ENCODE peak calls at places on chromosome 7, in seven cellular contexts. P is right lobe of liver, J is transverse colon, D is GM12892, Y is heart left ventricle, O is testis, H is ovary. V is an unnamed sample.

GRCh38 chr7:126700807-126701604 is 551.7 kb downstream of the GRM8 start:
- DNase-seq in P (peak; percentile 47), J (peak; percentile 16), D (peak; percentile 22), Y (no peak), O (no peak), H (peak; percentile 29), V (peak; percentile 21)

GRCh38 chr7:76372984-76373833 is 14.4 kb upstream of the YWHAG start:
- DNase-seq in P (no peak), J (no peak), D (no peak), Y (no peak), O (peak; percentile 71), H (no peak), V (no peak)

GRCh38 chr7:90980545-90980944 is 283.7 kb upstream of the FZD1 start:
- DNase-seq in P (no peak), J (no peak), D (no peak), Y (no peak), O (no peak), H (no peak), V (no peak)

GRCh38 chr7:158613481-158613880 is 25.9 kb upstream of the PTPRN2 start:
- DNase-seq in P (no peak), J (no peak), D (peak; percentile 28), Y (no peak), O (no peak), H (no peak), V (no peak)

GRCh38 chr7:91314591-91315323 is 50.5 kb downstream of the FZD1 start:
- DNase-seq in P (no peak), J (no peak), D (no peak), Y (no peak), O (no peak), H (no peak), V (no peak)

GRCh38 chr7:150820578-150821198 is 20.1 kb downstream of the TMEM176A start:
- DNase-seq in P (no peak), J (no peak), D (no peak), Y (no peak), O (no peak), H (no peak), V (no peak)

GRCh38 chr7:51324206-51324884 is 7.7 kb upstream of the COBL start:
- DNase-seq in P (no peak), J (no peak), D (no peak), Y (no peak), O (no peak), H (no peak), V (no peak)

GRCh38 chr7:43568529-43568928 is 14.4 kb upstream of the STK17A start:
- DNase-seq in P (no peak), J (no peak), D (no peak), Y (no peak), O (no peak), H (no peak), V (no peak)

GRCh38 chr7:127824682-127825081 is 172.7 kb downstream of the SND1 start:
- DNase-seq in P (no peak), J (no peak), D (no peak), Y (no peak), O (no peak), H (no peak), V (no peak)

GRCh38 chr7:151244156-151244870 is 4.2 kb downstream of the SMARCD3 start:
- DNase-seq in P (no peak), J (peak; percentile 51), D (no peak), Y (peak; percentile 35), O (peak; percentile 68), H (peak; percentile 52), V (peak; percentile 58)

GRCh38 chr7:41867639-41868038 is 164.7 kb upstream of the INHBA start:
- DNase-seq in P (no peak), J (no peak), D (no peak), Y (no peak), O (no peak), H (no peak), V (no peak)

GRCh38 chr7:13198741-13199140 is 511.3 kb downstream of the ARL4A start:
- DNase-seq in P (no peak), J (no peak), D (no peak), Y (no peak), O (no peak), H (no peak), V (no peak)

GRCh38 chr7:27105161-27106122 is 3.0 kb upstream of the HOXA2 start:
- DNase-seq in P (no peak), J (no peak), D (no peak), Y (no peak), O (no peak), H (no peak), V (no peak)

GRCh38 chr7:97064972-97065587 is 40.4 kb upstream of the DLX5 start:
- DNase-seq in P (no peak), J (no peak), D (peak; percentile 19), Y (no peak), O (peak; percentile 34), H (no peak), V (peak; percentile 20)

GRCh38 chr7:44194069-44194468 is 4.8 kb upstream of the GCK start:
- DNase-seq in P (no peak), J (no peak), D (no peak), Y (no peak), O (no peak), H (no peak), V (no peak)

GRCh38 chr7:137772748-137773147 is 74.0 kb downstream of the DGKI start:
- DNase-seq in P (no peak), J (no peak), D (no peak), Y (no peak), O (no peak), H (no peak), V (no peak)

GRCh38 chr7:94394399-94395140 is at the start of gene COL1A2:
- DNase-seq in P (peak; percentile 39), J (peak; percentile 48), D (no peak), Y (peak; percentile 86), O (peak; percentile 89), H (peak; percentile 90), V (peak; percentile 58)

DNA sequence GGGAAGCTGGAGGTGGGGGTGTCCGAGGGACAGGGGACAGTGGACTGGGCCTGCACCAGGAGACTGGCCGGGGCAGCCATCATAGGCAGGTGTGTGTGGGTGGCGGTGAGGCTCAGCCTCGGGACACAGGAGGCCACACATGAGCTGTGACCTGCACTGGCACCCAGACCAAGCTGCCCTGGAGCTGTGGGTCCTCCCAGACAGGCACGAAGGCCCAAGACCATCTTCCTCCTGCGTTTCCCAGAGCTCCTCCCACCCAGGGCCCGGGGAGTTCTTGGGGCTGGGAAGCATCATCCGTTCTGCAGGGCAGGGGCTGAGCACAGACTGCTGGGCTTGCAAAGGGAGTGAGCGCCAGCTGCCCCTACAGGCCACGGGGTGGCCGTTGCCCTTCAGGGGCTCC is 87.4 kb downstream of the PDGFA start:
- DNase-seq in P (no peak), J (no peak), D (no peak), Y (no peak), O (no peak), H (no peak), V (no peak)
- TF ChIP-seq POLR2A in P (no peak), J (no peak), D (no peak), Y (no peak), O (no peak), H (no peak), V (no peak)

DNA sequence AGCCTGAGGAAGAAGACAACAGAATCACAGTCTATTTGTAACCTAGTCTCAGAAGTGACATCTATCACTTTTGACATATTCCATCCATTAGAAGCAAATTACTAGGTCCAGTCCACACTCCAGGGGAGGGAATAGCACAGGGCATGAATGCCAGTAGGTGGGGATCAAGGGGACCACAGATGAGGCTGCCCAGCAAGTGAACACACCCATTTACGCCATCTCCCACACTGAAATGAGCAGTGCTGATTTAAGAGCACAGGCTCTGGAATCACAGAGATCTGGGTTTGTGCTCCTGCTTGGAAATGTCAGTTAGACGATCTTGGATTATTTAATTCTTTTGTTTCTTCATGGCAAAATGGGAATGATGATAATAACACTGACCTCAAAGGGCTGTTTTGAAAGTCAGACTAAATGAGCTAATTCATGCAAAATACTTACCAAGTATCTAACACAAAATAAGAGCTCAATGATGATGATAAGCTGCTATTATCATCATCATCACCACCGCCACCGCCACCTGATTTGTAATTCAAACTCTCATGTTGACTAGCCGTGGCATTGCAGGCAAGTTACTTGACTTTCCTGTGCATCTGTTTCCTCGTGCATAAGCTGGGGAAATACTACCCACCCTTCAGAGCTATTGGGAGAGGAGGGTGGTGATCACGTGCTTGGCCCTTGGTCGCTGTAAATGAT is 138.9 kb upstream of the KLF14 start:
- DNase-seq in P (no peak), J (no peak), D (no peak), Y (no peak), O (no peak), H (no peak), V (no peak)
- TF ChIP-seq POLR2A in P (no peak), J (no peak), D (no peak), Y (no peak), O (no peak), H (no peak), V (no peak)

GRCh38 chr7:22853138-22853537 is 30.5 kb upstream of the TOMM7 start:
- DNase-seq in P (no peak), J (no peak), D (no peak), Y (no peak), O (no peak), H (peak; percentile 20), V (no peak)

GRCh38 chr7:22855049-22855392 is 32.4 kb upstream of the TOMM7 start:
- DNase-seq in P (no peak), J (no peak), D (no peak), Y (no peak), O (no peak), H (no peak), V (no peak)

GRCh38 chr7:22853674-22854157 is 31.1 kb upstream of the TOMM7 start:
- DNase-seq in P (no peak), J (peak; percentile 36), D (no peak), Y (no peak), O (peak; percentile 45), H (no peak), V (no peak)

GRCh38 chr7:22856437-22856836 is 33.8 kb upstream of the TOMM7 start:
- DNase-seq in P (no peak), J (no peak), D (no peak), Y (no peak), O (no peak), H (no peak), V (no peak)

GRCh38 chr7:22854158-22855048 is 31.8 kb upstream of the TOMM7 start:
- DNase-seq in P (peak; percentile 90), J (peak; percentile 90), D (peak; percentile 90), Y (peak; percentile 96), O (peak; percentile 87), H (peak; percentile 90), V (peak; percentile 83)
- TF ChIP-seq POLR2A in P (peak; percentile 64), J (peak; percentile 35), D (peak; percentile 86), Y (no peak), O (no peak), H (peak; percentile 54), V (peak; percentile 36)

DNA sequence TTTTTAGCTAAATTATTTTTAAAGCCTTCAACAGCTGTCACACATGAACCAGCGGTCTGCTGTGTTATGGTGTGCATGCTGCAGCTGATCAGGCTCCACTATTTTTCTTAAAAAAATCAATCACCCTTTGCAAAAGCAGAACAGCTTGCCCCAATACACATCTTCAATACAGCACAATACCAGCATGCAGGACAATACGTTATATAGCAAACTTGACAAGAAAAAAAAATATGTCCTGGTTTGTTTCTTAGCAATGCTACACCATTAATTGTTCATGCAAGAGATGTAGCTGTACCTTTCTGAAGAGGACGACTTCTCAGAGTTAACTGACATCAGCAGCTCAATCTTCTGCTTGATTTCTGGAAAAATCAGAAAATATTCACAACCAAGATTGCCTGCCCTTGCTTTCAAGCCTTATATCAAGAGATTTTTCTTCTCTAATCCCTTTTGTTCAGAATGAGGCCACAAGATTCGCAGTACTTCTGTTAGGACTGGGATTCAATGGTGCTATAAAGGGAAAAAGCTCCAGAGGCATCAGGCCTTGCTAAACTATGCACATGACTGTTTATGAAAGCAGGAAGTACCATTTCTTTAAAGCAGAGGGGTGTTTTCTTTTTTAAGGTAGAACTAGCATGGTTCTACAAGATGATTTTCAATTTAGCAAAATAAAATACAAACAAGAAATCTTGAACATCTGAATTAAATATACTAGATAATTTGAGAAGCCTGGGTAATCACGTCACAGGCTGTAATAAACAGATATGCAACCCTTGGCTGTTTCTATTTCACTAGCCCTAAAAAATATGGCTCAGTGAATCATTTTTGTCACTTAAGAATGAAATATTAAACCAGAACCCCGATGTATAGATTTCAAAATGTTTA is 120.0 kb downstream of the SRPK2 start:
- DNase-seq in P (no peak), J (no peak), D (no peak), Y (no peak), O (peak; percentile 37), H (no peak), V (peak; percentile 15)
- TF ChIP-seq POLR2A in P (no peak), J (no peak), D (peak; percentile 43), Y (no peak), O (no peak), H (no peak), V (peak; percentile 54)